ENCODE peak calls at places on chromosomes 16 and 17, in six cellular contexts. O, P, U, A, T and I are unnamed samples.

GRCh38 chr16:10081201-10081940 is 100.9 kb downstream of the GRIN2A start:
- DNase-seq in A (no peak), P (no peak), O (no peak), T (no peak), U (no peak), I (no peak)

GRCh38 chr16:69865701-69866100 is 85.4 kb upstream of the CLEC18A start:
- DNase-seq in P (no peak), U (no peak), O (peak; percentile 89), T (peak; percentile 59), A (no peak), I (no peak)

GRCh38 chr17:81867952-81868673 is 3.0 kb downstream of the ARHGDIA start:
- DNase-seq in P (peak; percentile 45), A (no peak), U (peak; percentile 32), O (no peak), T (no peak), I (no peak)

GRCh38 chr17:66420961-66421371 is 118.6 kb downstream of the PRKCA start:
- DNase-seq in A (no peak), U (peak; percentile 23), T (peak; percentile 80), P (no peak), O (peak; percentile 82), I (no peak)

GRCh38 chr16:88817785-88818609 is 6.3 kb upstream of the APRT start:
- DNase-seq in A (no peak), P (no peak), T (no peak), O (no peak), U (no peak), I (no peak)

GRCh38 chr16:58494981-58495860 is 4.7 kb upstream of the NDRG4 start:
- DNase-seq in O (peak; percentile 99), P (peak; percentile 91), T (peak; percentile 92), U (peak; percentile 94), A (peak; percentile 99), I (peak; percentile 77)

GRCh38 chr17:77144227-77144626 is 3.5 kb downstream of the SEC14L1 start:
- DNase-seq in O (no peak), P (no peak), U (no peak), T (no peak), A (no peak), I (peak; percentile 28)

GRCh38 chr16:27199747-27200146 is 3.6 kb upstream of the KDM8 start:
- DNase-seq in O (no peak), U (peak; percentile 42), A (no peak), P (peak; percentile 29), T (peak; percentile 55), I (no peak)

GRCh38 chr16:66905633-66906539 is 12.8 kb downstream of the CDH16 start:
- DNase-seq in P (peak; percentile 75), O (no peak), A (peak; percentile 49), T (no peak), U (peak; percentile 74), I (no peak)

GRCh38 chr16:23060458-23061320 is 88.6 kb downstream of the USP31 start:
- DNase-seq in T (peak; percentile 78), U (peak; percentile 80), A (peak; percentile 64), P (peak; percentile 75), O (peak; percentile 82), I (peak; percentile 74)

GRCh38 chr17:74779948-74780400 is 3.8 kb upstream of the NAT9 start:
- DNase-seq in A (no peak), U (peak; percentile 87), T (no peak), O (no peak), P (peak; percentile 81), I (no peak)

GRCh38 chr17:28524476-28525415 is 18.6 kb downstream of the FOXN1 start:
- DNase-seq in O (peak; percentile 57), A (no peak), P (no peak), T (peak; percentile 78), U (no peak), I (no peak)

GRCh38 chr17:17445925-17446665 is 30.7 kb upstream of the MED9 start:
- DNase-seq in P (no peak), A (peak; percentile 1), O (peak; percentile 82), T (peak; percentile 90), U (no peak), I (no peak)

GRCh38 chr17:27245230-27245696 is 48.7 kb upstream of the WSB1 start:
- DNase-seq in A (peak; percentile 79), O (peak; percentile 97), P (peak; percentile 78), T (peak; percentile 94), U (peak; percentile 76), I (peak; percentile 74)

GRCh38 chr16:75660726-75661302 is 13.2 kb downstream of the TERF2IP start:
- DNase-seq in T (no peak), U (no peak), O (peak; percentile 15), A (no peak), P (no peak), I (no peak)

GRCh38 chr16:4113358-4114256 is 2.6 kb downstream of the ADCY9 start:
- DNase-seq in A (no peak), P (no peak), O (no peak), U (no peak), T (no peak), I (no peak)

GRCh38 chr17:13562271-13562800 is 39.4 kb downstream of the HS3ST3A1 start:
- DNase-seq in U (no peak), A (no peak), O (peak; percentile 91), T (no peak), P (no peak), I (no peak)

GRCh38 chr16:66701516-66701915 is 5.0 kb upstream of the CMTM4 start:
- DNase-seq in T (no peak), O (no peak), U (no peak), P (no peak), A (no peak), I (no peak)

GRCh38 chr17:10532026-10532425 is 13.7 kb upstream of the MYH1 start:
- DNase-seq in T (no peak), O (no peak), U (no peak), P (no peak), A (no peak), I (no peak)

GRCh38 chr17:20103454-20104448 is 94.6 kb downstream of the SPECC1 start:
- DNase-seq in T (no peak), U (no peak), A (no peak), O (no peak), P (no peak), I (no peak)

GRCh38 chr17:39671651-39672521 is 3.6 kb downstream of the PNMT start:
- DNase-seq in U (peak; percentile 34), P (peak; percentile 40), O (peak; percentile 46), T (peak; percentile 66), A (peak; percentile 42), I (no peak)

GRCh38 chr17:69404398-69404797 is 10.1 kb upstream of the MAP2K6 start:
- DNase-seq in T (no peak), O (no peak), A (no peak), P (no peak), U (no peak), I (no peak)

GRCh38 chr17:57441270-57441600 is 184.9 kb downstream of the MSI2 start:
- DNase-seq in O (no peak), T (no peak), P (no peak), U (no peak), A (no peak), I (no peak)

GRCh38 chr17:78532922-78533640 is 44.1 kb downstream of the DNAH17 start:
- DNase-seq in A (no peak), U (peak; percentile 38), P (peak; percentile 61), T (peak; percentile 70), O (peak; percentile 59), I (no peak)

GRCh38 chr16:66959645-66960177 is 1.4 kb upstream of the CES3 start:
- DNase-seq in P (no peak), U (no peak), A (no peak), T (no peak), O (no peak), I (no peak)

GRCh38 chr17:67520282-67520906 is 143.3 kb downstream of the PITPNC1 start:
- DNase-seq in P (peak; percentile 13), T (peak; percentile 58), O (peak; percentile 56), U (no peak), A (no peak), I (no peak)

GRCh38 chr17:72609501-72609900 is 483.0 kb downstream of the SLC39A11 start:
- DNase-seq in A (no peak), T (peak; percentile 60), U (no peak), P (no peak), O (no peak), I (no peak)

GRCh38 chr17:19578545-19578944 is 44.9 kb downstream of the SLC47A1 start:
- DNase-seq in P (no peak), T (peak; percentile 40), O (peak; percentile 9), A (no peak), U (no peak), I (no peak)

GRCh38 chr16:29310852-29311314 is 95.6 kb downstream of the NPIPB11 start:
- DNase-seq in A (no peak), U (no peak), P (no peak), O (no peak), T (peak; percentile 72), I (no peak)

GRCh38 chr17:29565643-29566472 is 979 bp downstream of the ABHD15 start:
- DNase-seq in T (no peak), A (peak; percentile 15), O (no peak), P (peak; percentile 80), U (peak; percentile 75), I (peak; percentile 55)

GRCh38 chr16:87538594-87538993 is 45.8 kb upstream of the ZCCHC14 start:
- DNase-seq in O (no peak), T (peak; percentile 89), P (peak; percentile 27), A (no peak), U (peak; percentile 31), I (no peak)

GRCh38 chr17:59533694-59534093 is 31.7 kb upstream of the DHX40 start:
- DNase-seq in P (no peak), O (no peak), T (no peak), U (no peak), A (no peak), I (no peak)

GRCh38 chr17:15371731-15372130 is 30.3 kb upstream of the TEKT3 start:
- DNase-seq in O (no peak), U (no peak), T (no peak), P (no peak), A (no peak), I (no peak)

GRCh38 chr16:49590166-49590871 is 216.7 kb downstream of the C16orf78 start:
- DNase-seq in A (no peak), U (no peak), O (no peak), P (no peak), T (no peak), I (no peak)

GRCh38 chr16:58501242-58502131 is 1.5 kb downstream of the NDRG4 start:
- DNase-seq in U (peak; percentile 52), O (no peak), A (peak; percentile 47), P (peak; percentile 75), T (no peak), I (peak; percentile 41)

GRCh38 chr17:77865716-77866115 is 92.8 kb upstream of the TNRC6C start:
- DNase-seq in A (no peak), P (no peak), O (no peak), T (no peak), U (no peak), I (no peak)

GRCh38 chr16:22317001-22317530 is 19.9 kb downstream of the POLR3E start:
- DNase-seq in T (no peak), P (no peak), U (no peak), O (no peak), A (no peak), I (no peak)